ENCODE peak calls at places on chromosome 17, in four cellular contexts. T, X, P and F are unnamed samples.
A peak's percentile ranks its signal among the peaks of the same experiment; 100 is the strongest.

GRCh38 chr17:58475985-58476384 is 12.2 kb downstream of the HSF5 start:
- DNase-seq in P (no peak), X (no peak), T (no peak), F (no peak)

GRCh38 chr17:71071837-71072236 is 902.5 kb downstream of the KCNJ2 start:
- DNase-seq in P (peak; percentile 28), T (no peak), X (no peak), F (no peak)

GRCh38 chr17:49734666-49735490 is 27.1 kb upstream of the SLC35B1 start:
- DNase-seq in T (no peak), P (no peak), X (no peak), F (no peak)

GRCh38 chr17:42346473-42346872 is 41.8 kb downstream of the STAT3 start:
- DNase-seq in P (no peak), X (no peak), T (no peak), F (no peak)

GRCh38 chr17:27009087-27009486 is 284.8 kb upstream of the WSB1 start:
- DNase-seq in P (no peak), T (no peak), X (no peak), F (no peak)

GRCh38 chr17:31373150-31374082 is 18.1 kb upstream of the RAB11FIP4 start:
- DNase-seq in P (no peak), X (no peak), T (no peak), F (no peak)

GRCh38 chr17:43832168-43832975 is 574 bp downstream of the MPP3 start:
- DNase-seq in T (peak; percentile 54), X (peak; percentile 55), P (peak; percentile 70), F (peak; percentile 69)

GRCh38 chr17:3532106-3532858 is 25.3 kb downstream of the TRPV3 start:
- DNase-seq in T (no peak), X (no peak), P (no peak), F (no peak)

GRCh38 chr17:79280822-79281572 is 206.4 kb downstream of the ENGASE start:
- DNase-seq in T (no peak), P (no peak), X (no peak), F (no peak)

GRCh38 chr17:35376245-35376644 is 2.8 kb upstream of the SLFN11 start:
- DNase-seq in X (no peak), P (no peak), T (no peak), F (no peak)

GRCh38 chr17:64357191-64357981 is 33.3 kb downstream of the PECAM1 start:
- DNase-seq in X (peak; percentile 30), T (no peak), P (peak; percentile 75), F (no peak)

GRCh38 chr17:78716814-78717393 is 65.2 kb downstream of the CYTH1 start:
- DNase-seq in X (peak; percentile 83), T (no peak), P (peak; percentile 81), F (peak; percentile 78)

GRCh38 chr17:79843475-79843916 is 4.3 kb upstream of the CBX4 start:
- DNase-seq in P (no peak), T (no peak), X (peak; percentile 44), F (no peak)

GRCh38 chr17:43974541-43975315 is 21.0 kb upstream of the PYY start:
- DNase-seq in X (no peak), P (no peak), T (no peak), F (no peak)

GRCh38 chr17:60134396-60135159 is 15.2 kb upstream of the CA4 start:
- DNase-seq in X (peak; percentile 24), T (no peak), P (no peak), F (peak; percentile 47)

GRCh38 chr17:1299729-1300579 is 20.5 kb downstream of the TRARG1 start:
- DNase-seq in T (no peak), P (no peak), X (no peak), F (no peak)

GRCh38 chr17:71914042-71914441 is 206.8 kb upstream of the SOX9 start:
- DNase-seq in T (no peak), X (no peak), P (no peak), F (no peak)

GRCh38 chr17:28717578-28718316 is at the start of gene RAB34:
- DNase-seq in P (peak; percentile 80), X (peak; percentile 50), T (peak; percentile 97), F (peak; percentile 86)

GRCh38 chr17:79192503-79193500 is 118.2 kb downstream of the ENGASE start:
- DNase-seq in X (no peak), T (peak; percentile 90), P (peak; percentile 39), F (no peak)

GRCh38 chr17:57158296-57158695 is 73.2 kb downstream of the AKAP1 start:
- DNase-seq in P (no peak), X (no peak), T (no peak), F (no peak)

GRCh38 chr17:9211133-9211765 is 189.9 kb downstream of the NTN1 start:
- DNase-seq in X (no peak), P (peak; percentile 7), T (no peak), F (no peak)

GRCh38 chr17:29593546-29594440 is 861 bp downstream of the ANKRD13B start:
- DNase-seq in T (peak; percentile 86), P (peak; percentile 31), X (no peak), F (peak; percentile 58)

GRCh38 chr17:70137451-70138230 is 31.7 kb upstream of the KCNJ2 start:
- DNase-seq in T (peak; percentile 11), X (peak; percentile 73), P (peak; percentile 35), F (no peak)

GRCh38 chr17:79861371-79862216 is 22.4 kb upstream of the CBX4 start:
- DNase-seq in P (no peak), T (no peak), X (peak; percentile 41), F (peak; percentile 31)

GRCh38 chr17:27670791-27671590 is 40.0 kb downstream of the LGALS9 start:
- DNase-seq in P (no peak), X (no peak), T (no peak), F (no peak)

GRCh38 chr17:78925662-78926555 is 722 bp upstream of the TIMP2 start:
- DNase-seq in T (no peak), P (peak; percentile 80), X (peak; percentile 65), F (peak; percentile 83)

GRCh38 chr17:72891627-72892026 is 200.9 kb downstream of the SLC39A11 start:
- DNase-seq in P (no peak), T (no peak), X (no peak), F (no peak)

GRCh38 chr17:7774037-7774659 is 56.6 kb downstream of the DNAH2 start:
- DNase-seq in T (no peak), P (no peak), X (no peak), F (no peak)

GRCh38 chr17:62614142-62614541 is 13.3 kb upstream of the MRC2 start:
- DNase-seq in X (no peak), P (no peak), T (peak; percentile 72), F (no peak)

GRCh38 chr17:18917506-18918032 is 34.4 kb upstream of the SLC5A10 start:
- DNase-seq in T (no peak), X (no peak), P (no peak), F (no peak)

GRCh38 chr17:3770471-3770870 is 30.5 kb downstream of the ITGAE start:
- DNase-seq in P (no peak), X (no peak), T (no peak), F (peak; percentile 47)

GRCh38 chr17:16294560-16294959 is 58.7 kb downstream of the CENPV start:
- DNase-seq in X (no peak), T (no peak), P (no peak), F (no peak)

GRCh38 chr17:37506678-37507077 is 17.0 kb downstream of the DUSP14 start:
- DNase-seq in T (peak; percentile 32), X (no peak), P (no peak), F (no peak)

GRCh38 chr17:37505333-37505732 is 15.6 kb downstream of the DUSP14 start:
- DNase-seq in T (no peak), X (no peak), P (no peak), F (no peak)

GRCh38 chr17:37503148-37503547 is 13.5 kb downstream of the DUSP14 start:
- DNase-seq in T (no peak), X (no peak), P (no peak), F (no peak)

GRCh38 chr17:37500378-37500777 is 10.7 kb downstream of the DUSP14 start:
- DNase-seq in P (no peak), T (no peak), X (no peak), F (no peak)

DNA sequence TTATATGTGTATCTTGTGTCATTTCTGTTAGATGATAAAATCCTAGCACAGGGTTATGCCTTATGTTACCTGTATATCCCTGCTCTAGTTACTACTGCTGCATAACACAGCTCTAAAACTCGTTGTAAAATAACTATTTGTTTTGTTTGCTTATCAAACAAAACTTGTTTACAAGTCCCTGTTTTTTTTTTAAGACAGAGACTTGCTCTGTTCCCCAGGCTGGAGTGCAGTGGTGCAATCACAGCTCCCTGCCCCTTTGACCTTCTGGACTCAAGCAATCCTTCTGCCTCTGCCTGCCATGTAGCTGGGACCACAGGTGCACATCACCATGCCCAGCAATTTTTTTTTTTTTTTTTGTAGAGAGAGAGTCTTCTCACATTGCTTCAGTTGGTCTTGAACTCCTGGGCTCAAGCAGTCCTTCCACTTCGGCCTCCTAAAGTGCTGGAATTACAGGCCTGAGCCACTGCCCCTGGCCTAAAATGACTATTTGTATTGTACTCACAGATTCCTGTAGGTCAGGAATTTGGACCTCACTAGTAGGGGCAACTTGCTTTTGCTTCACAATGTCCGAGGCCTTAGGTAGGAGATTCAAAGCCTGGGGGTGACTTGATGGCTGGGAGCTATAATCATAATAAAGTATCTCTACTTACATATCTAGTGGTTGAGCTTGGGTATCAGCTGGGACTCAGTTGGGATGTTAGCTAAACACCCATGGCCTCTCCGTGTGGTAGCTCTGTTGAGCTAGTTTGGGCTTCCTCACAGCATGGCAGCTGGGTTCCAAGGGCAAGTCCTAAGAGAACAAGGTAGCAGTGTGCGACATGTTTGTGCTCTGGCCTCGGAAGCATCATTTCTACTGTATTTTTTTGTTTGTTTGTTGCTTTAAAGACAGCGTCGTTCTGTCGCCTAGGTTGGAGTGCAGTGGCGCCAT is 12.6 kb downstream of the DUSP14 start:
- DNase-seq in P (no peak), T (no peak), X (no peak), F (no peak)
- H3K4me3 ChIP-seq in P (no peak overlapping the region), T (no peak overlapping the region), X (no peak overlapping the region), F (no peak overlapping the region)

DNA sequence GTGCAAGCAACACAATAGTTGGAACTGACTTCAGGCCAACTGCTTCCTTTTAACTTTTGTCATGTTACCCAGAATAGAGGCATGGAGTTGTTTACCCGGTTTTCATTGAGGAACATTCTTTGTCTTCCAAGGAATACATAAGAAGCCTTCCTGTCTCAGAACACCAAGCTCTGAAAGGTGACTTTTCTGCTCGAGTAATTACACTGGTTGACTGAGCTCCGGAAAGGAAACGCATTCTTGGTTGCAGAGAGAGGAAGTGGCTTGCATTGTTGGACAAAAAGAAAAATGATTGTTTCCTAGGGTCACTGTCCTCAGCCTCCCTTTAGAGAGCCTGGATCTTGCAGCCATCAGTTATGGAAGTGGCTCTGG is 30.8 kb upstream of the SEC14L1 start:
- DNase-seq in T (no peak), X (no peak), P (no peak), F (no peak)
- H3K27ac ChIP-seq in T (no peak overlapping the region), X (no peak overlapping the region), P (peak overlapping the region; percentile 88), F (peak overlapping the region; percentile 73)

GRCh38 chr17:39687546-39688474 is at the start of gene PGAP3:
- DNase-seq in T (peak; percentile 89), X (peak; percentile 92), P (peak; percentile 90), F (peak; percentile 91)
- TF ChIP-seq CTCF in T (no peak), X (no peak), P (peak; percentile 20), F (peak; percentile 6)

DNA sequence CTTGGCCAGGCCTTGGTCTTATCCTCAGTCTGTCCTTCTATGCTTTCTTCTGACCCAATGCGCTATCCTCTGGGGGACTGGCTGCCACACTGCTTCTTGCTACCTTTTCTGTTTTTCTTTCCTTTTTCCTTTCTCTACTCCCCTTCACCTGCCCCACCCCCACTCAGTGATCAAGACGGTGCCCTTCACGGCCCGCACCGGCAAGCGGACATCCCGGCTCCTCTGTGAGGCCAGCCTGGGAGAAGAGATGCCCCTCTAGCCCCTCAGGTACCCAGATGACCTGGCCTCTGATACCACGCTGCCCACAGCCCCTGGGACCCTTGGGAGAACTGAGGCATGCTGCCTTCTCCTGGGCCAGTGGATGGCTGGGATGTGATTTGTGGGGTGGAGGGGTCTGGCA is 15.6 kb downstream of the SPATA32 start:
- DNase-seq in X (no peak), T (no peak), P (no peak), F (no peak)
- H3K4me3 ChIP-seq in X (no peak overlapping the region), T (no peak overlapping the region), P (peak overlapping the region; percentile 45), F (peak overlapping the region; percentile 64)

GRCh38 chr17:74332763-74333220 is 6.8 kb downstream of the KIF19 start:
- DNase-seq in X (peak; percentile 31), P (no peak), T (no peak), F (no peak)
- H3K27ac ChIP-seq in X (no peak overlapping the region), P (no peak overlapping the region), T (no peak overlapping the region), F (no peak overlapping the region)